ENCODE peak calls at places on chromosomes 4 and X, in nine cellular contexts. J is IMR-90, N is HCT116, C is H9, G is A549, Z is H1, L is PC-3, A is SK-N-SH, H is HepG2. B is an unnamed sample. For H3K4me1, the result is how much of the 10 kb centered on the place peaks cover.

GRCh38 chrX:70453024-70453618 is 8.5 kb downstream of the DLG3 start:
- DNase-seq in Z (no peak), A (no peak), J (no peak), N (no peak), C (no peak), L (no peak), G (no peak), H (no peak), B (no peak)

GRCh38 chr4:69568787-69569186 is 70.7 kb downstream of the UGT2A2 start:
- DNase-seq in N (no peak), H (no peak), G (no peak), A (no peak), C (no peak), Z (no peak), J (no peak), L (no peak), B (no peak)

GRCh38 chr4:16745009-16745408 is 153.4 kb downstream of the LDB2 start:
- DNase-seq in A (no peak), L (peak), J (peak), C (no peak), Z (no peak), H (no peak), G (no peak), N (no peak), B (no peak)

GRCh38 chr4:54165438-54165837 is 63.7 kb upstream of the PDGFRA start:
- DNase-seq in H (peak), N (peak), Z (no peak), C (no peak), L (peak), J (peak), G (no peak), A (no peak), B (peak)

GRCh38 chr4:37453361-37454262 is 209.1 kb downstream of the NWD2 start:
- DNase-seq in Z (peak), H (no peak), A (peak), C (peak), L (peak), G (peak), N (no peak), J (no peak), B (peak)

GRCh38 chr4:153143527-153144348 is 60.5 kb upstream of the TRIM2 start:
- DNase-seq in A (peak), J (peak), G (no peak), N (peak), L (peak), C (no peak), Z (no peak), H (no peak), B (peak)

GRCh38 chrX:71533850-71534515 is 1.1 kb downstream of the OGT start:
- DNase-seq in C (peak), A (peak), Z (peak), N (no peak), J (peak), L (peak), G (peak), H (peak), B (no peak)

GRCh38 chr4:98528882-98529281 is 129.5 kb downstream of the TSPAN5 start:
- DNase-seq in G (no peak), J (no peak), C (no peak), Z (no peak), L (no peak), N (no peak), H (no peak), A (no peak), B (no peak)

GRCh38 chrX:40922307-40922706 is 162.9 kb upstream of the USP9X start:
- DNase-seq in Z (no peak), H (peak), L (peak), C (peak), J (peak), G (no peak), N (peak), A (peak), B (peak)

GRCh38 chr4:19823781-19824180 is 427.9 kb upstream of the SLIT2 start:
- DNase-seq in N (no peak), A (no peak), L (no peak), H (no peak), J (no peak), G (no peak), C (no peak), Z (no peak), B (no peak)

GRCh38 chr4:119958983-119959382 is 107.7 kb downstream of the MAD2L1 start:
- DNase-seq in A (no peak), G (no peak), L (no peak), N (no peak), H (no peak), Z (no peak), J (no peak), C (no peak), B (no peak)

GRCh38 chr4:18051281-18051680 is 29.7 kb upstream of the LCORL start:
- DNase-seq in G (no peak), A (no peak), C (no peak), J (peak), H (no peak), N (no peak), Z (no peak), L (peak), B (no peak)

GRCh38 chr4:1249731-1250526 is 999 bp upstream of the CTBP1 start:
- DNase-seq in H (peak), G (peak), J (no peak), N (no peak), Z (peak), L (peak), A (peak), C (peak), B (no peak)

GRCh38 chr4:121685257-121685656 is 11.5 kb downstream of the ANXA5 start:
- DNase-seq in L (no peak), H (no peak), J (peak), A (no peak), Z (no peak), C (no peak), N (no peak), G (no peak), B (no peak)

GRCh38 chrX:39175418-39176057 is 374.3 kb downstream of the MID1IP1 start:
- DNase-seq in G (no peak), J (no peak), A (no peak), C (no peak), Z (no peak), H (no peak), L (no peak), N (no peak), B (no peak)

GRCh38 chr4:130486186-130486585 is 1390.2 kb downstream of the C4orf33 start:
- DNase-seq in C (no peak), A (no peak), L (peak), J (peak), H (no peak), N (no peak), G (no peak), Z (no peak), B (no peak)

GRCh38 chrX:56232221-56233082 is at the start of gene KLF8:
- DNase-seq in Z (peak), N (peak), H (no peak), J (no peak), A (no peak), G (no peak), C (peak), L (no peak), B (peak)

GRCh38 chr4:15318621-15319348 is 109.0 kb upstream of the C1QTNF7 start:
- DNase-seq in N (no peak), J (peak), C (no peak), Z (no peak), A (no peak), L (no peak), H (no peak), G (no peak), B (no peak)

GRCh38 chr4:168771251-168771650 is 238.8 kb downstream of the CBR4 start:
- DNase-seq in H (no peak), C (no peak), L (no peak), N (no peak), Z (no peak), J (no peak), G (no peak), A (no peak), B (no peak)

GRCh38 chr4:26558166-26558895 is 25.6 kb upstream of the TBC1D19 start:
- DNase-seq in H (no peak), G (no peak), J (no peak), Z (no peak), L (no peak), A (no peak), N (no peak), C (no peak), B (no peak)

GRCh38 chr4:25531272-25531671 is 124.4 kb upstream of the SLC34A2 start:
- DNase-seq in H (no peak), G (no peak), C (no peak), Z (no peak), A (no peak), N (no peak), L (peak), J (no peak), B (no peak)

GRCh38 chr4:166067915-166068314 is 194.9 kb downstream of the TLL1 start:
- DNase-seq in G (no peak), C (no peak), A (no peak), H (no peak), J (no peak), L (no peak), N (no peak), Z (no peak), B (no peak)

GRCh38 chr4:125639182-125639621 is 324.4 kb downstream of the FAT4 start:
- DNase-seq in G (no peak), L (no peak), N (no peak), A (peak), C (peak), H (no peak), Z (peak), J (peak), B (no peak)

GRCh38 chr4:10577495-10577894 is 107.1 kb downstream of the CLNK start:
- DNase-seq in G (no peak), L (no peak), A (no peak), N (no peak), J (no peak), H (no peak), C (no peak), Z (no peak), B (no peak)

GRCh38 chr4:176436500-176436973 is 116.8 kb downstream of the SPCS3 start:
- DNase-seq in G (peak), L (peak), N (no peak), J (peak), Z (no peak), A (no peak), H (no peak), C (no peak), B (peak)
- H3K4me2 ChIP-seq in G (no peak), L (no peak), N (no peak), J (no peak), Z (no peak), A (peak), H (no peak), C (no peak), B (no peak)

GRCh38 chrX:133645977-133646750 is 230.9 kb upstream of the GPC4 start:
- DNase-seq in G (no peak), H (no peak), Z (no peak), C (no peak), A (no peak), N (no peak), L (no peak), J (peak), B (peak)
- H3K4me1 ChIP-seq in G (under half), H (under half), Z (under half), C (under half), A (under half), N (under half), L (under half), J (under half), B (under half)

GRCh38 chr4:155973639-155974475 is 20.2 kb upstream of the CTSO start:
- DNase-seq in C (no peak), N (no peak), G (no peak), L (peak), H (no peak), Z (no peak), A (no peak), J (peak), B (no peak)
- H3K4me2 ChIP-seq in C (no peak), N (no peak), G (no peak), L (no peak), H (no peak), Z (no peak), A (no peak), J (peak), B (no peak)

GRCh38 chr4:83179205-83179604 is 64.7 kb upstream of the PLAC8 start:
- DNase-seq in L (no peak), G (no peak), A (no peak), C (no peak), H (no peak), J (no peak), N (no peak), Z (no peak), B (no peak)

GRCh38 chr4:83174844-83175414 is 60.4 kb upstream of the PLAC8 start:
- DNase-seq in G (no peak), A (no peak), Z (no peak), N (no peak), L (no peak), H (no peak), J (no peak), C (no peak), B (no peak)

GRCh38 chr4:83180469-83180968 is 66.0 kb upstream of the PLAC8 start:
- DNase-seq in H (no peak), G (no peak), C (no peak), Z (no peak), J (no peak), N (no peak), L (no peak), A (no peak), B (no peak)

GRCh38 chr4:83177182-83177581 is 62.7 kb upstream of the PLAC8 start:
- DNase-seq in A (no peak), Z (no peak), N (no peak), L (no peak), G (no peak), C (no peak), J (no peak), H (no peak), B (no peak)

DNA sequence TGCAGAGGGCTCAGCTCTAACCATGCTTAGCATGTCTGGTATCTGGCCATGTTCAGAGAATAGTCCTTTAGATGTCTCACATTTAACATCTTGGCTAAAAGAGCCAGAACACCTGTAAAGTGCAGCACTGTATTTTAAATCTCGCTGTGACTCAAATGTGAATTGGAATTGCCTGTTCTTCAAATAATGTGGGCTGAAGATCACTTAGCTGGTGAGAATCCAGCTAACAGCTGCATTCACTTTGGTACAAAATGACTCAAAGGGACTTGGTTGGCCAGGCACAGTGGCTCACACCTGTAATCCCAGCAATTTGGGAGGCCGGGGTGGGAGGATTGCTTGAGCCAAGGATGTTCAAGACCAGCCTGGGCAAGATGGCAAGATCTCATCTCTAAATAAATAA is 63.5 kb upstream of the PLAC8 start:
- DNase-seq in A (no peak), J (no peak), N (no peak), L (no peak), C (no peak), H (no peak), G (no peak), Z (no peak), B (no peak)
- H3K4me1 ChIP-seq in A (under half), J (under half), N (under half), L (under half), C (under half), H (under half), G (under half), Z (under half), B (under half)

DNA sequence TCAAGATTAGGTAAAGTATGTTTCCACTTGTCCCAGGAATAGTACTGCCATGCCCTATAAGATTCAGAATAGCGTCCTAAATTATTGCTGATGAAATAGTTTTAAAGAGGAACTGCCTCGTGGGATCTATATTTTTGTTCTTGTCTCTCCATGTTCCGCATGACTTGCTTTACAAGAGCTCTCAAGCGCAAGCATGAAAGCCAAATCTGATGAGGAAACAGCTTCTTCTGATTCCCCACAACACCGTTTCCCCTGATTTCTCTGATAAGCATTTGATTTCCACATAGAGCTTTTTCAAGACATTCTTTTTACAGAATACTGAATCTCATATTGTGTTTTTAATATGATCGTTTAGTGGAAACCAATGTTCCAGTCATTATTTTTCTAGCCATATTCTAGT is 492.3 kb downstream of the CENPC start:
- DNase-seq in A (no peak), C (no peak), L (no peak), H (no peak), G (no peak), Z (no peak), N (no peak), J (no peak), B (no peak)
- H3K4me2 ChIP-seq in A (no peak), C (no peak), L (no peak), H (no peak), G (no peak), Z (no peak), N (no peak), J (no peak), B (no peak)

DNA sequence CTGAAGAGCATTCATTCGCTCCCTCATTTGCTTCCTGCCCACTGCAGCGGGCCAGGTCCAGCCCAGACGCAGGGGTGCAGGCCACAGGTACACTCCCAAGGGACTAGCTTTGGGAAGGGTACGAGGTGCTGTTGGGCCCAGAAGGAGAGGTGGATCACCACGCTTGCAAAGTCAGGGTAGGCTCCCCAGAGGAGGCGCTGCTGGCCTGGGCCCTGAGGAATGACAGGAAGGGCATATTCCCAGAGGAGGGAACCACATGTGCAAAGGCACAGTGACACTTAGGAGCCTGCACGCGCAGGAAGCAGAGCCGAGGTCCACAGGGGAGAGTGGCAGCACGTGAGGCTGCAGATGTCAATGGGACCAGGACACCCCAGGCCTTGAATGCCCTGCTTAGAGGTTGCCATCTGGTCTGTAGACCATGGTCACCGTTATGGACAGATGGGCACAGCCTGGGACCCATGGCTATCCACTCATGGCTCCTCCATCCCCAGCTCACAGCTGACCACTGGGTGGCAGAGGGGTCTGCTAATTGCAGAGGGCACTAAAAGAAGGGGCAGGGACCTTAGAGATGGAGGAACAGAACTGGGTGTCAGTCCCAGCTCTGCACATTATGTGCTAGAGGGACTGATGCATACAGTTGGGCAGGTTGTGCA is 7.9 kb downstream of the HTRA3 start:
- DNase-seq in J (no peak), N (no peak), H (no peak), A (no peak), L (no peak), G (no peak), Z (no peak), C (no peak), B (no peak)
- H3K4me1 ChIP-seq in J (under half), N (under half), H (under half), A (under half), L (under half), G (under half), Z (under half), C (under half), B (under half)